ENCODE peak calls at places on chromosome X, in six cellular contexts. T, D, B, U, M and O are unnamed samples.
A peak's percentile ranks its signal among the peaks of the same experiment; 100 is the strongest.

GRCh38 chrX:131792356-131792749 is 230.7 kb upstream of the STK26 start:
- DNase-seq in B (peak; percentile 94), M (no peak), U (peak; percentile 80), T (no peak), D (no peak), O (no peak)

GRCh38 chrX:675896-676295 is 45.3 kb downstream of the SHOX start:
- DNase-seq in M (peak; percentile 53), D (peak; percentile 57), B (no peak), U (no peak), T (no peak), O (peak; percentile 30)

GRCh38 chrX:67544281-67544680 is 460 bp downstream of the AR start:
- DNase-seq in T (peak; percentile 38), M (no peak), D (peak; percentile 41), B (no peak), U (no peak), O (peak; percentile 17)

GRCh38 chrX:9899640-9900075 is 67.5 kb upstream of the CLDN34 start:
- DNase-seq in M (no peak), T (peak; percentile 62), B (peak; percentile 91), U (no peak), D (no peak), O (peak; percentile 31)

GRCh38 chrX:75327607-75328006 is 53.7 kb downstream of the UPRT start:
- DNase-seq in U (no peak), B (no peak), M (no peak), D (no peak), T (no peak), O (no peak)

GRCh38 chrX:9781941-9782340 is 4.3 kb upstream of the SHROOM2 start:
- DNase-seq in B (no peak), M (no peak), D (no peak), T (no peak), U (no peak), O (no peak)

GRCh38 chrX:120244735-120245498 is 5.7 kb upstream of the ZBTB33 start:
- DNase-seq in U (peak; percentile 62), M (peak; percentile 63), T (peak; percentile 79), B (peak; percentile 71), D (peak; percentile 75), O (peak; percentile 44)

GRCh38 chrX:23821847-23822246 is 38.9 kb downstream of the SAT1 start:
- DNase-seq in M (no peak), U (no peak), T (no peak), D (no peak), B (no peak), O (no peak)

GRCh38 chrX:29535212-29536162 is 679.9 kb upstream of the MAGEB2 start:
- DNase-seq in D (no peak), B (peak; percentile 31), U (no peak), T (peak; percentile 39), M (no peak), O (no peak)

GRCh38 chrX:9595131-9595530 is 130.3 kb downstream of the TBL1X start:
- DNase-seq in D (no peak), U (no peak), B (peak; percentile 67), M (no peak), T (peak; percentile 22), O (no peak)

GRCh38 chrX:21683910-21684309 is 25.8 kb upstream of the KLHL34 start:
- DNase-seq in M (no peak), U (no peak), T (peak; percentile 16), D (no peak), B (peak; percentile 74), O (no peak)

GRCh38 chrX:13888284-13888683 is 71.4 kb upstream of the GPM6B start:
- DNase-seq in T (no peak), B (no peak), U (no peak), D (no peak), M (no peak), O (no peak)

GRCh38 chrX:12548746-12549145 is 242.5 kb upstream of the PRPS2 start:
- DNase-seq in U (no peak), M (peak; percentile 50), D (peak; percentile 29), B (peak; percentile 17), T (peak; percentile 4), O (peak; percentile 40)

GRCh38 chrX:141221611-141222010 is 20.7 kb downstream of the SPANXC start:
- DNase-seq in B (no peak), U (no peak), M (no peak), D (no peak), T (peak; percentile 1), O (no peak)

GRCh38 chrX:28595346-28595745 is 8.1 kb downstream of the IL1RAPL1 start:
- DNase-seq in M (no peak), D (no peak), U (no peak), B (no peak), T (no peak), O (no peak)

GRCh38 chrX:153057281-153057680 is 1.0 kb downstream of the PNMA3 start:
- DNase-seq in T (no peak), M (no peak), B (no peak), U (no peak), D (no peak), O (no peak)

GRCh38 chrX:119981286-119982070 is 37.9 kb upstream of the NKAP start:
- DNase-seq in M (peak; percentile 49), B (peak; percentile 5), T (peak; percentile 33), U (peak; percentile 10), D (peak; percentile 60), O (no peak)

GRCh38 chrX:11423362-11423818 is 130.2 kb downstream of the AMELX start:
- DNase-seq in B (peak; percentile 90), D (no peak), T (peak; percentile 87), U (no peak), M (no peak), O (no peak)

GRCh38 chrX:149207518-149207917 is 297.6 kb downstream of the IDS start:
- DNase-seq in M (no peak), T (no peak), D (no peak), B (no peak), U (no peak), O (no peak)

DNA sequence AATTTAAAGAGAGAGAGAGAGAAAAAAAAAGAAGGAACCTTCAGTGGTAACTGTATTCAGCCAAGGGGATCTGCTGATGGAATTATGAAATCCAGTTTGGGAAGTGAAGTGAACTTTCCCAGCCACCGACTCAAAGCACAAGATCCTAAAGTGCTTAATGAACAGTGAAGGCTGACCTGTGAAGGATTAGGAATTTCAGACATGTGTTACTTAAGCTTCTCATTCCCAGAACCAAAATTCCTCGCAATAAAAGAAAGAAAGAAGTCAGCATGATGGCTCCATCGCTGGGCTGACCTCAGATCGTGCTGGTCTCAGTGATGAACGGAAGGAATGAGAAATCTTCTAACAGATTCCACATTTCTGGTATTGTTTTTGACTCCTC is 135.2 kb downstream of the ARSF start:
- DNase-seq in D (no peak), M (no peak), U (peak; percentile 14), B (peak; percentile 49), T (peak; percentile 71), O (no peak)
- H3K14ac ChIP-seq in D (no peak overlapping the region), M (no peak overlapping the region), U (no peak overlapping the region), B (peak overlapping the region; percentile 97), T (no peak overlapping the region), O (no peak overlapping the region)

DNA sequence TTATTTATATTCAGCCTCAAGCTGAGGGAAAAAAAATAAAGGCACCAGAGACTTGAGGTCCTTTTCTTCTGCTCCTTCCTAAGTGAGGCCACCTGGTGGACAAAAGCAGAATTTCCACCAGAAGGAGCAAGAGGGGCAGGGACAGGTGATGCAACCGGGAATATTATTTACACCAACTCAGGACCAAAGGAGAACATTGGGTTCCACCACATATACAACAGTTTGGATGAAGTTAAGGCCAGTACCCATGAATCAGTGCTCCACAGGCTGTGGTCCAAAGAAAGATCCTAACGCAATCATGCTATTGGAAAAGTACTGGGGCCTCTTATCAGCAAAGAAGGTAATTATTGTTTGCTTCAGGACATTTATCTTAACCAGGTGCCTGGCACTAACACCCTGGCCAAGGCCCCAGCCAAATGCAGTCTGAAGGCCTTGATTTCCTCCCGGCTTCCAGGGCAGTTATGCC is 57.4 kb downstream of the TSC22D3 start:
- DNase-seq in M (peak; percentile 71), T (peak; percentile 87), B (peak; percentile 78), D (peak; percentile 83), U (peak; percentile 61), O (peak; percentile 54)
- H2BK120ac ChIP-seq in M (peak overlapping the region; percentile 75), T (no peak overlapping the region), B (peak overlapping the region; percentile 48), D (no peak overlapping the region), U (no peak overlapping the region), O (no peak overlapping the region)

GRCh38 chrX:56314334-56314733 is 82.2 kb downstream of the KLF8 start:
- DNase-seq in T (no peak), M (no peak), D (no peak), B (no peak), U (peak; percentile 1), O (no peak)

GRCh38 chrX:56313308-56313707 is 81.2 kb downstream of the KLF8 start:
- DNase-seq in U (no peak), T (no peak), M (no peak), D (no peak), B (no peak), O (no peak)

GRCh38 chrX:56309881-56310280 is 77.7 kb downstream of the KLF8 start:
- DNase-seq in U (no peak), M (no peak), B (no peak), T (no peak), D (no peak), O (no peak)

GRCh38 chrX:56310581-56310980 is 78.4 kb downstream of the KLF8 start:
- DNase-seq in D (no peak), U (no peak), B (no peak), T (no peak), M (no peak), O (no peak)

GRCh38 chrX:56308726-56309125 is 76.6 kb downstream of the KLF8 start:
- DNase-seq in U (no peak), B (no peak), M (no peak), D (no peak), T (no peak), O (no peak)
- H3K14ac ChIP-seq in U (no peak overlapping the region), B (no peak overlapping the region), M (no peak overlapping the region), D (no peak overlapping the region), T (no peak overlapping the region), O (no peak overlapping the region)

GRCh38 chrX:15514279-15514678 is 13.7 kb downstream of the BMX start:
- DNase-seq in M (no peak), U (no peak), D (no peak), T (no peak), B (no peak), O (no peak)
- H2BK120ac ChIP-seq in M (no peak overlapping the region), U (no peak overlapping the region), D (no peak overlapping the region), T (no peak overlapping the region), B (no peak overlapping the region), O (no peak overlapping the region)

GRCh38 chrX:112067601-112068000 is 15.0 kb downstream of the TRPC5 start:
- DNase-seq in T (no peak), U (no peak), D (no peak), B (no peak), M (no peak), O (no peak)

GRCh38 chrX:112066813-112067212 is 15.8 kb downstream of the TRPC5 start:
- DNase-seq in T (no peak), M (no peak), D (no peak), B (no peak), U (no peak), O (no peak)

GRCh38 chrX:112071132-112071531 is 11.4 kb downstream of the TRPC5 start:
- DNase-seq in T (no peak), D (no peak), B (no peak), M (no peak), U (no peak), O (no peak)
- H3K14ac ChIP-seq in T (no peak overlapping the region), D (no peak overlapping the region), B (no peak overlapping the region), M (no peak overlapping the region), U (no peak overlapping the region), O (no peak overlapping the region)